ENCODE peak calls at places on chromosomes 4 and X, in six cellular contexts. One of them, this sample, is unnamed. For H3K4me1, the result is how much of the 10 kb centered on the place peaks cover.

GRCh38 chrX:42976729-42977366 is 198.9 kb upstream of the PPP1R2C start:
- DNase-seq in ovary: no peak
- DNase-seq in uterus: no peak
- DNase-seq in body of pancreas: no peak
- DNase-seq in upper lobe of right lung: no peak
- DNase-seq in psoas muscle: no peak
- DNase-seq in this sample: no peak

GRCh38 chr4:119209077-119209476 is 3.4 kb upstream of the USP53 start:
- DNase-seq in uterus: no peak
- DNase-seq in ovary: no peak
- DNase-seq in body of pancreas: no peak
- DNase-seq in psoas muscle: no peak
- DNase-seq in upper lobe of right lung: no peak
- DNase-seq in this sample: no peak

GRCh38 chr4:170012629-170012958 is 13.6 kb downstream of the MFAP3L start:
- DNase-seq in body of pancreas: no peak
- DNase-seq in psoas muscle: no peak
- DNase-seq in upper lobe of right lung: no peak
- DNase-seq in uterus: no peak
- DNase-seq in ovary: no peak
- DNase-seq in this sample: no peak

GRCh38 chr4:36823199-36823967 is 421.2 kb upstream of the NWD2 start:
- DNase-seq in body of pancreas: no peak
- DNase-seq in uterus: no peak
- DNase-seq in ovary: no peak
- DNase-seq in psoas muscle: no peak
- DNase-seq in upper lobe of right lung: no peak
- DNase-seq in this sample: no peak

GRCh38 chr4:70903282-70903603 is 1.1 kb downstream of the MOB1B start:
- DNase-seq in upper lobe of right lung: no peak
- DNase-seq in psoas muscle: no peak
- DNase-seq in body of pancreas: no peak
- DNase-seq in uterus: no peak
- DNase-seq in ovary: no peak
- DNase-seq in this sample: peak

GRCh38 chr4:169841776-169842175 is 84.0 kb upstream of the HPF1 start:
- DNase-seq in body of pancreas: no peak
- DNase-seq in ovary: no peak
- DNase-seq in psoas muscle: no peak
- DNase-seq in upper lobe of right lung: no peak
- DNase-seq in uterus: no peak
- DNase-seq in this sample: no peak

GRCh38 chrX:46582325-46582724 is 8.8 kb downstream of the CHST7 start:
- DNase-seq in uterus: no peak
- DNase-seq in ovary: no peak
- DNase-seq in psoas muscle: no peak
- DNase-seq in body of pancreas: no peak
- DNase-seq in upper lobe of right lung: no peak
- DNase-seq in this sample: no peak

GRCh38 chr4:16496501-16496900 is 270.2 kb upstream of the TAPT1 start:
- DNase-seq in ovary: no peak
- DNase-seq in upper lobe of right lung: no peak
- DNase-seq in psoas muscle: no peak
- DNase-seq in body of pancreas: no peak
- DNase-seq in uterus: peak
- DNase-seq in this sample: no peak

GRCh38 chrX:22589845-22590244 is 317.1 kb downstream of the CBLL2 start:
- DNase-seq in body of pancreas: no peak
- DNase-seq in psoas muscle: no peak
- DNase-seq in uterus: no peak
- DNase-seq in ovary: no peak
- DNase-seq in upper lobe of right lung: no peak
- DNase-seq in this sample: no peak

GRCh38 chr4:113294910-113295309 is 245.5 kb downstream of the ANK2 start:
- DNase-seq in uterus: no peak
- DNase-seq in psoas muscle: no peak
- DNase-seq in ovary: no peak
- DNase-seq in upper lobe of right lung: no peak
- DNase-seq in body of pancreas: no peak
- DNase-seq in this sample: no peak

GRCh38 chrX:130173190-130173895 is 1.6 kb downstream of the RAB33A start:
- DNase-seq in body of pancreas: no peak
- DNase-seq in psoas muscle: no peak
- DNase-seq in ovary: peak
- DNase-seq in upper lobe of right lung: no peak
- DNase-seq in uterus: peak
- DNase-seq in this sample: peak

GRCh38 chr4:3031357-3032064 is 42.8 kb downstream of the HTT-AS start:
- DNase-seq in psoas muscle: no peak
- DNase-seq in ovary: no peak
- DNase-seq in uterus: no peak
- DNase-seq in body of pancreas: peak
- DNase-seq in upper lobe of right lung: peak
- DNase-seq in this sample: peak

GRCh38 chr4:31408136-31408535 is 688.0 kb downstream of the PCDH7 start:
- DNase-seq in body of pancreas: no peak
- DNase-seq in psoas muscle: no peak
- DNase-seq in upper lobe of right lung: no peak
- DNase-seq in ovary: no peak
- DNase-seq in uterus: no peak
- DNase-seq in this sample: no peak

GRCh38 chr4:78362310-78362709 is 189.3 kb upstream of the ANXA3 start:
- DNase-seq in upper lobe of right lung: no peak
- DNase-seq in uterus: no peak
- DNase-seq in psoas muscle: no peak
- DNase-seq in body of pancreas: no peak
- DNase-seq in ovary: no peak
- DNase-seq in this sample: no peak

DNA sequence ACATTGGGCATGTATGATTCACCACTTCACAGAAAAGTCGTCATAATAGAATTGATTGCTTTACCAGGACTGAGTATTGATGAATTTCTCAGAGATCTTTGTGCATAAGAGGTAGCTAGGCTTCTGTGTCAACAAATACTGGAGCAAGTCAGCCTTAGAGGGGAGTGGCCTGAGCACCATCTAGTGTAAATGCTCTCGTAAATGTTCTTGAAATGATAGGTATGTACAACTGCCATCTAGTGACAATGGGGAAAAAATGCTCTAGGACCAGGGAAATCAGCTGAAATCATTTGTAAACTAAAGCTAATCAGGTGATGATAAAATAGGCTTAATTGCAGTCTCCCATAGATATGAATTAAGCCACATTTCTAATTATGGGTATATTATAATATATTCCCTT is 309.4 kb upstream of the FMR1 start:
- DNase-seq in upper lobe of right lung: no peak
- DNase-seq in psoas muscle: no peak
- DNase-seq in body of pancreas: no peak
- DNase-seq in ovary: no peak
- DNase-seq in uterus: no peak
- DNase-seq in this sample: no peak
- TF ChIP-seq CTCF in upper lobe of right lung: no peak
- TF ChIP-seq CTCF in psoas muscle: no peak
- TF ChIP-seq CTCF in body of pancreas: no peak
- TF ChIP-seq CTCF in ovary: no peak
- TF ChIP-seq CTCF in uterus: no peak
- TF ChIP-seq CTCF in this sample: no peak

DNA sequence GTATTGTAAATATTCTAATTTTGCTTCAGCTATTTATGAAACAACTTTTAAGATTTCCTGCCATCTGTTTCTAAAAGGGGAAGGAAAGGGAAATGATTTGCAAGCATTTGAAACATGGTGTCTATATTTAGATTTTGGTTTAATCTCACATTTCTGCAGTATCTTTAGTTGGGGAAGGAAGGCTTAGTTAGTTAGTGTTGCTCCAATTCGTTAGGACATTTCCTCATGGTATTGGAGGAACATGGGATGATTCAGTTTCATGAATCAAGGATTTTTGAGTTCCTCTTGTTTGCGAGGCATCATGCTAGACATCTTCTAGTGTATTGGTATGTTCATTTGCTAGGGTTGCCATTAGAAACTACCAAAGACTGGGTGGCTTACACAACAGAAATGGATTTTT is 20.5 kb upstream of the TMEM192 start:
- DNase-seq in uterus: no peak
- DNase-seq in body of pancreas: no peak
- DNase-seq in upper lobe of right lung: no peak
- DNase-seq in ovary: no peak
- DNase-seq in psoas muscle: no peak
- DNase-seq in this sample: no peak
- H3K4me1 ChIP-seq in uterus: under half
- H3K4me1 ChIP-seq in body of pancreas: under half
- H3K4me1 ChIP-seq in upper lobe of right lung: under half
- H3K4me1 ChIP-seq in ovary: under half
- H3K4me1 ChIP-seq in psoas muscle: under half
- H3K4me1 ChIP-seq in this sample: under half

DNA sequence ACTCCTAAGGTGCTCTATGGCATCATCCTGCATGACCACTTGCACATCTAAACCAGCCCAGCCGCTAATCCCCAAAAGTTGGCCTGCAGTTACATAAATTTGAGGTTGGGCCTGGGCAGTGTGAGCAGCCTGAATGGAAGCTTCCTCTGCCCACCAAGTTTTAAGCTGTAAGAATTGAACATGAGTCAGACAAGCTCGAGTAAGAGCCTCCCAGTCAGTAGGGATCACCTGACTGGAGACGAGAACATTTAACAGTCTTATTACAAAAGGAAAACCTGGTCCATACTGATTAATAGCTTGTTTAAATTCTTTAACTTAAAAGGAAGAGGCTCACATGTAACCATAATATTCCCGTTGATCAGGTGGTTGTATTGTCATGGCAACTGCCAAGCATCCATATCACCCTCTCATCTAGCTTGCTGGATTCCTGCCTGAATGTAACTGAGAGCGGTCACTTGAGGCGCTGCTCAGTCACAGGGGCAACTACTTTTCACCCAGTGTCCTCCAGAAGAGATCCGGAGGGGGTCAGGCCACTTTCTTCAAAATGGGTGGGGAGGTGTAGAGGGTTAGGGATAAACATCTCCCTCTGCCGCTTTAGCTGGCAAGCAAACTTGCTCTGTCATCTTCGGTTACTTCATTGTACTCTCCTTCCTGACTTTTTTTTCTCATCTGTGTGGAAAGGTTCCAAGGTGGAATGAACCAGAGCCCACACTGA is 56.6 kb upstream of the WDR1 start:
- DNase-seq in uterus: peak
- DNase-seq in upper lobe of right lung: no peak
- DNase-seq in psoas muscle: no peak
- DNase-seq in ovary: no peak
- DNase-seq in body of pancreas: no peak
- DNase-seq in this sample: peak
- TF ChIP-seq CTCF in uterus: no peak
- TF ChIP-seq CTCF in upper lobe of right lung: peak
- TF ChIP-seq CTCF in psoas muscle: no peak
- TF ChIP-seq CTCF in ovary: no peak
- TF ChIP-seq CTCF in body of pancreas: no peak
- TF ChIP-seq CTCF in this sample: no peak

GRCh38 chr4:112029642-112030235 is 115.5 kb upstream of the FAM241A start:
- DNase-seq in upper lobe of right lung: no peak
- DNase-seq in ovary: no peak
- DNase-seq in uterus: no peak
- DNase-seq in body of pancreas: no peak
- DNase-seq in psoas muscle: no peak
- DNase-seq in this sample: no peak
- H3K4me1 ChIP-seq in upper lobe of right lung: under half
- H3K4me1 ChIP-seq in ovary: under half
- H3K4me1 ChIP-seq in uterus: under half
- H3K4me1 ChIP-seq in body of pancreas: under half
- H3K4me1 ChIP-seq in psoas muscle: under half
- H3K4me1 ChIP-seq in this sample: under half

DNA sequence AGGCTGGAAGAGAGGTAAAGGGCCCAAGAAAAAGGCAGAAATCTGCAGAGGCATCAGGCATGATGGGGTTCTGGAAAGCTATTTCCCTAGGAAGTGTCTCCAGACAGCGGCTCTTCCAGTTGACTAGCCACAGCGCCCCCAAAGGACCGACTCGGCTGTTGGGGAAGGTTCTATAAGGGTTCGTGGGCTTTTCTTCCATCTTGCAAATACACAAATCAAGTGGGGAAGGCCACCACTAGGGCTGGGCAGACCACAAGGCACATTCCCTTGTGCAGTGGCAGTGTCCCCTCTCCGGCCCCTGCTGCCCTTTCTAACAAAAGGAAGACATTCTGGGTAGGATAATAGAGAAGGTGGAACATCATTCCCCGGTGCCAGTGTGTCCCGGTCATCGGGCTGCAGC is 18.2 kb downstream of the BCOR start:
- DNase-seq in uterus: no peak
- DNase-seq in psoas muscle: no peak
- DNase-seq in ovary: no peak
- DNase-seq in upper lobe of right lung: no peak
- DNase-seq in body of pancreas: no peak
- DNase-seq in this sample: no peak
- TF ChIP-seq CTCF in uterus: no peak
- TF ChIP-seq CTCF in psoas muscle: no peak
- TF ChIP-seq CTCF in ovary: no peak
- TF ChIP-seq CTCF in upper lobe of right lung: no peak
- TF ChIP-seq CTCF in body of pancreas: no peak
- TF ChIP-seq CTCF in this sample: no peak

DNA sequence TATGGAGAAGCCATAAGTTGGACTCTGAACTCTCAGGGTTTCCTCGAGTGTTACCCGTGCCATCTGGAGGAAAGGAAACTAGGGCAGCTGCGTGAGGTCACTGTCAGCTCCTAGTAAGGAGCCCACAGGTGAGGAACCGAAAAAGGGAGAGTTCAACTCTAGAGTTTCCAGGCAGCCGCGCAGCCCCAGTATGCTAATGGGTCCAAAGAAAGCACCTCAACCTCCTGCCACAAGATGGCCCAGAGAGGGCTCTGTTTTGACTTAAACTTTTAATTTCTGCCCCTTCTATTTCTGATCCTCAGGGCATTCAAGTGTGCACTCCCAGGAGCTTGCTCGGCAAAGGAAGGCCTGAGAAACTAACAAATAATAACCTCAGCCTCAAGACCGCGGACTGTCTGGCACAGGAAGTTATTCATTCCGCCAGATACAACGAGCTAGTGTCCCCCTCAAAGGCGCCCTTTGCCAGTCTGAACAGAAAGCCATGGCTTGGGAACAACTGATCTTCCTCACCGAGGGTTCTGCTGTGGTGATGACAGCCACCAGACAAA is 13.9 kb downstream of the SCARB2 start:
- DNase-seq in upper lobe of right lung: no peak
- DNase-seq in body of pancreas: peak
- DNase-seq in uterus: no peak
- DNase-seq in psoas muscle: no peak
- DNase-seq in ovary: no peak
- DNase-seq in this sample: no peak
- H3K4me1 ChIP-seq in upper lobe of right lung: half or more
- H3K4me1 ChIP-seq in body of pancreas: half or more
- H3K4me1 ChIP-seq in uterus: under half
- H3K4me1 ChIP-seq in psoas muscle: half or more
- H3K4me1 ChIP-seq in ovary: under half
- H3K4me1 ChIP-seq in this sample: under half